ENCODE peak calls at places on chromosomes 3 and 15, in five cellular contexts. L is neural progenitor cell, S is activated T-cell treated with anti-CD3 and anti-CD28 coated beads for 1 hour, Y is HS-5, W is GM12864. P is an unnamed sample.

GRCh38 chr3:150640256-150640655 is 37.1 kb downstream of the SELENOT start:
- DNase-seq in L (no peak), S (no peak), Y (no peak), W (no peak), P (no peak)

GRCh38 chr15:36605626-36606263 is 26.3 kb downstream of the CDIN1 start:
- DNase-seq in L (no peak), S (no peak), Y (no peak), W (no peak), P (no peak)

GRCh38 chr3:29609007-29609805 is 328.3 kb downstream of the RBMS3 start:
- DNase-seq in L (no peak), S (no peak), Y (no peak), W (no peak), P (no peak)

GRCh38 chr15:96551722-96552121 is 221.2 kb downstream of the NR2F2 start:
- DNase-seq in L (no peak), S (no peak), Y (no peak), W (no peak), P (no peak)

GRCh38 chr3:141894524-141895176 is 18.2 kb downstream of the ATP1B3 start:
- DNase-seq in L (no peak), S (no peak), Y (peak; percentile 64), W (no peak), P (no peak)

GRCh38 chr3:188316723-188317070 is 162.7 kb downstream of the LPP start:
- DNase-seq in L (no peak), S (no peak), Y (no peak), W (no peak), P (no peak)

GRCh38 chr3:34731879-34732278 is 907.4 kb upstream of the ARPP21 start:
- DNase-seq in L (no peak), S (no peak), Y (no peak), W (no peak), P (no peak)

GRCh38 chr3:194148383-194148782 is 12.4 kb downstream of the HES1 start:
- DNase-seq in L (no peak), S (no peak), Y (no peak), W (no peak), P (no peak)

GRCh38 chr15:82832601-82833209 is 23.3 kb downstream of the WHAMM start:
- DNase-seq in L (no peak), S (no peak), Y (peak; percentile 86), W (no peak), P (no peak)

GRCh38 chr15:61243984-61244593 is 15.0 kb upstream of the RORA start:
- DNase-seq in L (no peak), S (no peak), Y (no peak), W (no peak), P (no peak)

GRCh38 chr3:56291953-56292352 is 176.3 kb downstream of the ERC2 start:
- DNase-seq in L (no peak), S (no peak), Y (no peak), W (no peak), P (no peak)

GRCh38 chr3:177345049-177345972 is 148.0 kb upstream of the TBL1XR1 start:
- DNase-seq in L (no peak), S (peak; percentile 27), Y (peak; percentile 86), W (no peak), P (peak; percentile 59)

GRCh38 chr15:60237411-60237810 is 160.4 kb downstream of the ANXA2 start:
- DNase-seq in L (no peak), S (no peak), Y (no peak), W (no peak), P (no peak)

GRCh38 chr3:46080124-46080991 is 53.1 kb upstream of the XCR1 start:
- DNase-seq in L (no peak), S (no peak), Y (no peak), W (no peak), P (no peak)

GRCh38 chr3:119562307-119562961 is 3.0 kb upstream of the CD80 start:
- DNase-seq in L (no peak), S (no peak), Y (no peak), W (peak; percentile 84), P (no peak)

GRCh38 chr3:150956376-150956775 is 16.2 kb downstream of the CLRN1 start:
- DNase-seq in L (no peak), S (no peak), Y (peak; percentile 38), W (no peak), P (no peak)

GRCh38 chr3:139588450-139588849 is 48.9 kb upstream of the RBP1 start:
- DNase-seq in L (peak; percentile 73), S (no peak), Y (no peak), W (no peak), P (no peak)

GRCh38 chr3:62546266-62546665 is 172.9 kb upstream of the FEZF2 start:
- DNase-seq in L (no peak), S (no peak), Y (no peak), W (no peak), P (no peak)

GRCh38 chr3:47482411-47482810 is 6.7 kb upstream of the SCAP start:
- DNase-seq in L (peak; percentile 23), S (no peak), Y (no peak), W (no peak), P (no peak)

GRCh38 chr3:187744169-187745151 is 808 bp downstream of the BCL6 start:
- DNase-seq in L (peak; percentile 73), S (peak; percentile 42), Y (no peak), W (no peak), P (no peak)

GRCh38 chr3:13348671-13349396 is 71.3 kb downstream of the NUP210 start:
- DNase-seq in L (peak; percentile 51), S (no peak), Y (no peak), W (no peak), P (no peak)

GRCh38 chr3:29420106-29420505 is 139.2 kb downstream of the RBMS3 start:
- DNase-seq in L (no peak), S (no peak), Y (no peak), W (no peak), P (no peak)

GRCh38 chr3:24160424-24160823 is 215.3 kb downstream of the NR1D2 start:
- DNase-seq in L (peak; percentile 59), S (no peak), Y (no peak), W (no peak), P (no peak)

GRCh38 chr15:48647963-48648362 is 2.5 kb upstream of the FBN1 start:
- DNase-seq in L (peak; percentile 58), S (no peak), Y (no peak), W (no peak), P (no peak)

GRCh38 chr15:63086271-63086670 is 35.4 kb upstream of the LACTB start:
- DNase-seq in L (no peak), S (no peak), Y (no peak), W (no peak), P (no peak)